ENCODE peak calls at places on chromosomes 11 and 22, in five cellular contexts. C is K562, O is mesenchymal stem cell, E is AG09309, R is foreskin fibroblast. I is an unnamed sample.

GRCh38 chr22:47750086-47750485 is 987.6 kb downstream of the TBC1D22A start:
- DNase-seq in C (no peak), E (no peak), R (no peak), O (no peak), I (no peak)

GRCh38 chr11:47056261-47056915 is 119.8 kb downstream of the CSTPP1 start:
- DNase-seq in O (peak), R (peak), C (peak), E (peak), I (peak)

GRCh38 chr11:46039990-46040389 is 81.3 kb downstream of the PHF21A start:
- DNase-seq in C (no peak), O (no peak), E (peak), R (peak), I (peak)

GRCh38 chr22:45895436-45896152 is 81.4 kb downstream of the WNT7B start:
- DNase-seq in C (no peak), R (no peak), E (no peak), O (no peak), I (no peak)

GRCh38 chr11:78110351-78110750 is 29.1 kb downstream of the ALG8 start:
- DNase-seq in C (no peak), E (no peak), R (no peak), O (no peak), I (no peak)

GRCh38 chr11:115251126-115251525 is 253.1 kb downstream of the CADM1 start:
- DNase-seq in R (no peak), O (no peak), E (no peak), C (no peak), I (no peak)

GRCh38 chr22:27476729-27477128 is 324.8 kb downstream of the MN1 start:
- DNase-seq in C (no peak), O (peak), R (peak), E (no peak), I (no peak)

GRCh38 chr11:38060930-38061329 is 1462.9 kb upstream of the RAG2 start:
- DNase-seq in R (no peak), E (no peak), O (peak), C (no peak), I (no peak)

GRCh38 chr11:25860677-25861445 is 471.1 kb upstream of the ANO3 start:
- DNase-seq in R (no peak), C (no peak), E (no peak), O (peak), I (peak)

GRCh38 chr11:94145431-94145830 is 16.8 kb downstream of the PANX1 start:
- DNase-seq in C (no peak), R (no peak), O (no peak), E (no peak), I (no peak)

GRCh38 chr11:123173040-123173855 is 21.8 kb downstream of the CLMP start:
- DNase-seq in C (no peak), R (peak), O (peak), E (peak), I (peak)

GRCh38 chr22:32018056-32018455 is 25.0 kb upstream of the SLC5A1 start:
- DNase-seq in R (no peak), E (no peak), C (no peak), O (no peak), I (no peak)

GRCh38 chr11:18490736-18491485 is 35.3 kb downstream of the LDHAL6A start:
- DNase-seq in O (no peak), C (peak), E (no peak), R (no peak), I (no peak)

GRCh38 chr11:110373061-110373702 is 56.6 kb upstream of the FDX1 start:
- DNase-seq in R (peak), E (peak), C (no peak), O (peak), I (no peak)

GRCh38 chr11:102966011-102966410 is 10.5 kb upstream of the MMP13 start:
- DNase-seq in E (no peak), O (no peak), C (no peak), R (no peak), I (no peak)

GRCh38 chr22:31040542-31041398 is 40.3 kb upstream of the SMTN start:
- DNase-seq in R (no peak), O (no peak), E (no peak), C (no peak), I (no peak)

GRCh38 chr11:45930951-45931563 is 8.6 kb downstream of the LARGE2 start:
- DNase-seq in R (no peak), E (no peak), O (no peak), C (no peak), I (no peak)

GRCh38 chr11:61361237-61361636 is 445 bp downstream of the CYB561A3 start:
- DNase-seq in O (no peak), E (no peak), C (no peak), R (no peak), I (no peak)

GRCh38 chr11:25225078-25225477 is 728.2 kb downstream of the LUZP2 start:
- DNase-seq in O (no peak), R (no peak), C (no peak), E (no peak), I (no peak)

GRCh38 chr11:65559535-65559934 is 1.4 kb upstream of the LTBP3 start:
- DNase-seq in C (no peak), O (no peak), R (no peak), E (no peak), I (no peak)

GRCh38 chr22:27682438-27682837 is 119.1 kb downstream of the MN1 start:
- DNase-seq in O (no peak), C (peak), R (no peak), E (no peak), I (no peak)

GRCh38 chr11:128195057-128195751 is 392.2 kb downstream of the ETS1 start:
- DNase-seq in O (peak), C (peak), R (no peak), E (no peak), I (no peak)

GRCh38 chr11:23284626-23285025 is 424.4 kb upstream of the CCDC179 start:
- DNase-seq in R (peak), E (peak), C (no peak), O (peak), I (no peak)

GRCh38 chr11:65087216-65087615 is 3.2 kb downstream of the ZFPL1 start:
- DNase-seq in O (no peak), C (no peak), E (no peak), R (no peak), I (no peak)

GRCh38 chr11:61477734-61478148 is 30.8 kb upstream of the LRRC10B start:
- DNase-seq in E (no peak), C (peak), R (peak), O (peak), I (no peak)

GRCh38 chr11:14907411-14908213 is 15.6 kb upstream of the CYP2R1 start:
- DNase-seq in R (peak), E (no peak), C (peak), O (peak), I (no peak)

GRCh38 chr22:23696326-23696851 is 5.6 kb downstream of the RGL4 start:
- DNase-seq in O (no peak), E (no peak), R (no peak), C (no peak), I (no peak)

GRCh38 chr11:134036484-134037092 is 32.3 kb upstream of the JAM3 start:
- DNase-seq in O (peak), R (peak), C (no peak), E (no peak), I (no peak)

GRCh38 chr11:118437736-118438125 is 1.4 kb downstream of the KMT2A start:
- DNase-seq in O (peak), E (no peak), C (peak), R (peak), I (no peak)

GRCh38 chr22:31947296-31947695 is 3.0 kb downstream of the YWHAH start:
- DNase-seq in E (no peak), O (no peak), R (peak), C (peak), I (no peak)

GRCh38 chr11:10695821-10696220 is 2.3 kb upstream of the IRAG1 start:
- DNase-seq in O (peak), C (no peak), E (no peak), R (no peak), I (no peak)

GRCh38 chr11:87675993-87676392 is 499.2 kb downstream of the RAB38 start:
- DNase-seq in O (no peak), C (no peak), E (no peak), R (no peak), I (no peak)

GRCh38 chr11:115699733-115700132 is 195.5 kb upstream of the CADM1 start:
- DNase-seq in R (no peak), O (no peak), E (peak), C (no peak), I (no peak)

GRCh38 chr11:383431-383830 is 10.6 kb upstream of the PKP3 start:
- DNase-seq in C (no peak), O (no peak), E (no peak), R (peak), I (no peak)

GRCh38 chr11:13045734-13046133 is 36.6 kb downstream of the RASSF10 start:
- DNase-seq in E (no peak), O (no peak), R (no peak), C (no peak), I (no peak)

GRCh38 chr22:38258895-38259294 is 13.9 kb downstream of the TMEM184B start:
- DNase-seq in E (no peak), O (no peak), R (no peak), C (peak), I (no peak)

GRCh38 chr22:38257170-38257569 is 15.6 kb downstream of the TMEM184B start:
- DNase-seq in C (no peak), E (peak), R (peak), O (peak), I (no peak)

GRCh38 chr22:38259370-38259769 is 13.4 kb downstream of the TMEM184B start:
- DNase-seq in R (no peak), C (no peak), E (no peak), O (no peak), I (no peak)

GRCh38 chr22:38257650-38258246 is 15.1 kb downstream of the TMEM184B start:
- DNase-seq in O (no peak), R (no peak), C (no peak), E (no peak), I (no peak)

GRCh38 chr22:38255697-38256096 is 17.1 kb downstream of the TMEM184B start:
- DNase-seq in O (no peak), R (no peak), C (no peak), E (no peak), I (no peak)
- H3K4me3 ChIP-seq in O (no peak), R (no peak), C (no peak), E (no peak), I (no peak)

GRCh38 chr22:49657275-49657973 is 170.2 kb downstream of the BRD1 start:
- DNase-seq in R (no peak), O (no peak), C (peak), E (no peak), I (no peak)
- H3K4me3 ChIP-seq in R (no peak), O (no peak), C (peak), E (no peak), I (no peak)

DNA sequence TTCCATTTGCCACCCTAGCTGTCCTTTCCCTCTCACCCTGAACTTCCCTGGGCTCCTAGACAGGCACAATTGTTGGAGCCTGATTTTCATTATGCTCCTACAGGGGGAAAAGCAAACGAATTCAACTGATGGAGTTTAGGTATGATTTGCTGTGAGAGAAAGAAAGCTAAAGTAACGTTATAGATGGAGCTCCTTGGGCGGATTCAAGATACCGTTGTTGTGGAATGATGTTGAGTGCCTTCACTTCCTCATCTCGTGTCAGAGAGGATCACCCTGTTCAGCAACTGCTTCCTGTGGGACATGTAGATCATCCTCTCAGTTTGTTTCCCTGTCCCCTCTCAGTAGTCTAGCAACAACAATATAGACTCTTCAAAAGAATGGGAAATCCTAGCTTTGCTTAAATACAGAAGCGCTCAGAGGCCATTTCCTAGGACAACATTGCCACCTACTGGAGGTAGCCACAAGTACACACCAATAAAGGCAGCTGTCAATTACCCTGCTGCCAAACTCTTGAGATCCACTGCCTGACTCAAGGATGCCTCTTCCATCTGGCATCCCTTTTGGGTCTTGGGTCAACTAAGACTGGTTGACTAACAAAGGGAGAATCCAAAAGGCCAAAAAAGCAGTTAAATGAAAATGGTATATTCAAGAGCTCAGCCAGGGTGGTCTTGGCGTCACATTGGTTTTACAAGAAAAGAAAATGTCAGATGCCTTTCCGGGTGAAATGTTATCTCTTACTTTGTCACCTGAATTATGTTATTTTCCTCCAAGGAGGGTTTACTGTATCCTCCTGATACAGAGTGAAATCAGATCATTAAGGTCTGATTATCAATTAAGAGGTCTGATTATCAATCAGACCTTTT is 13.5 kb upstream of the DTX4 start:
- DNase-seq in E (peak), R (peak), O (peak), C (peak), I (no peak)
- H3K4me3 ChIP-seq in E (no peak), R (no peak), O (peak), C (no peak), I (peak)

DNA sequence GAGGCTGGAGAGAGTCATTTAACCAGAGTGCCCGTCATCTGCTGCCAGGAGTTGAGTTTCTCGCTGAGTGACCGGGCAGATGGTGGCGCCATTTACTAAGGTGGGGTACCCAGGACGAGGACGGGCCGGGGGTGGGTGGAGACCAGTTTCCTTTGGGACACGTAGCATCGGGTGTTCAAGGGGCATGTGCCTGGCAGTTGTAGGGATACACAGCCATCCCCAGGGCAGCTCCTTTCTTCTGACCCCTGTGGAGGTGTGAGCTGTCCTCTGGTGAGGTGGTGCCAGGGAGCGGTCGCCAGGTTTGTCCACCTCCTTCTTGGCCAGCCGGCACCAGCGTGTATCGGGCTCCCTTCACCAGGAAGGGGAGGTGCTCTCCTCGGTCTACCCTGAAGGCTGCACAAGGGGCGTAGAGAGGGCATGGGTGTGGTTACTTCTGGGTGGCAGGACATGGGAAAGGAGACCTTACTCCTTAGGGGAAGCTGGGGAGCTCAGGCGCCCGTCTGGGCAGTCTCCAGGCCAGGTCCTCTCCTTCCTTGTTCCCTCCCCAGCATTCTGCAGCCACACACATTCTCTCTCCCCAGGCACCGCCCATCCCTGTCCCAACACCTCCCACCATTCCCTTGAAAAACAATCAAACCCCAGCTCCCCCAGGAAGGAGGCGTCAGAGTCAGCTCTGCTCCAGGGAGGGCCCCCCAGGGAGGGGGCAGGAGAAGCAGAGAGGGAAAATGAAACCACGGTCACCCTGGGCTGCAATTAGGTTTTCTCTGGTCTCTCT is 10.3 kb upstream of the MB start:
- DNase-seq in E (peak), C (peak), R (peak), O (peak), I (peak)
- H3K4me3 ChIP-seq in E (peak), C (peak), R (peak), O (peak), I (peak)

DNA sequence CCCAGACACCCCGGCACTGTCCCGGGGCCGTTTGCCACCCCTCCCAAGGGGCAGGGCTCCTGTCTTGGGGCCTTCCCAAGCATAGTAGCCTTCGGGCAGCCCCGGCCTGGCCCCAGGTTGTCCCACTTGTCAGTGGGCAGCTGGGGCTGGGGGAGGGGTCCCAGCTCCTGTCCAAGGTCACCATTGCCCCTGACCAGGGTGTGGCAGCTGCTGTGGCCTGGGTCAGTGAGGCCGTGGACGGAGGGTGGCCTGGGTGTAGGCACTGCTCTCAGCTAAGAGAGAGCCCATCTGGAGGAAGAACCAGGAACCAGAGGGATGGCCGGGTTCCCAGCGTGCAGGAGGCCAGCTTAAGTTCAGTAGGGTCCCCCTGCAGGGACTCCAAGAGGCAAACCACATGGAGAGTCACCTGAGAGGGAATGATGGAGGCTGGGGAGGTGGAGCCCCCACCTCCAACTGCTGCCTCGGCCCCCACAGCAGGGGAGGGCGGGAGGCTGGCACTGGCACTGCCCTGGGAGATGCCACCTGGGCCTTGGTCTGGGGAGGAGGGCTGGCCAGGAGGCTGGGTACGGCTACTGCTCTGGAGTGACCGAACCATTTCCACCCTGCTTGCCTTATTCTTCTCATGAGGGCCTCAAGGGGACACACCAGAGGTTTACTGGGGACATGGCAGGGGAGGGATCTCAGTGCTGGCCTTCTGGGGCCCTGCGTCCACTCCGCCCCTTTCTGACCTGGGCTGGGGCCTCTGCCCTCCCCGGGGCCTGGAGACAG is 6.7 kb upstream of the CCDC188 start:
- DNase-seq in C (no peak), O (no peak), R (no peak), E (no peak), I (no peak)
- H3K4me3 ChIP-seq in C (no peak), O (no peak), R (no peak), E (no peak), I (no peak)

GRCh38 chr11:7484645-7485044 is 661 bp upstream of the OLFML1 start:
- DNase-seq in R (no peak), E (no peak), O (no peak), C (no peak), I (no peak)

GRCh38 chr11:7486731-7487130 is 1.4 kb downstream of the OLFML1 start:
- DNase-seq in O (no peak), E (no peak), C (no peak), R (peak), I (no peak)

GRCh38 chr11:7487360-7487759 is 2.1 kb downstream of the OLFML1 start:
- DNase-seq in R (no peak), E (no peak), C (no peak), O (no peak), I (no peak)

GRCh38 chr11:7485854-7486425 is 634 bp downstream of the OLFML1 start:
- DNase-seq in O (no peak), R (peak), C (no peak), E (no peak), I (no peak)

GRCh38 chr11:7485136-7485853 is at the start of gene OLFML1:
- DNase-seq in C (no peak), R (peak), O (no peak), E (no peak), I (no peak)
- H3K4me3 ChIP-seq in C (no peak), R (peak), O (peak), E (peak), I (no peak)

GRCh38 chr11:57786436-57786835 is 24.8 kb downstream of the CTNND1 start:
- DNase-seq in C (no peak), E (no peak), O (peak), R (peak), I (no peak)

GRCh38 chr11:57787920-57788716 is 26.5 kb downstream of the CTNND1 start:
- DNase-seq in O (peak), C (no peak), E (no peak), R (no peak), I (no peak)

GRCh38 chr11:57781529-57781943 is 19.9 kb downstream of the CTNND1 start:
- DNase-seq in R (no peak), O (peak), C (peak), E (no peak), I (no peak)

GRCh38 chr11:57787205-57787604 is 25.6 kb downstream of the CTNND1 start:
- DNase-seq in E (no peak), C (no peak), R (no peak), O (peak), I (no peak)

DNA sequence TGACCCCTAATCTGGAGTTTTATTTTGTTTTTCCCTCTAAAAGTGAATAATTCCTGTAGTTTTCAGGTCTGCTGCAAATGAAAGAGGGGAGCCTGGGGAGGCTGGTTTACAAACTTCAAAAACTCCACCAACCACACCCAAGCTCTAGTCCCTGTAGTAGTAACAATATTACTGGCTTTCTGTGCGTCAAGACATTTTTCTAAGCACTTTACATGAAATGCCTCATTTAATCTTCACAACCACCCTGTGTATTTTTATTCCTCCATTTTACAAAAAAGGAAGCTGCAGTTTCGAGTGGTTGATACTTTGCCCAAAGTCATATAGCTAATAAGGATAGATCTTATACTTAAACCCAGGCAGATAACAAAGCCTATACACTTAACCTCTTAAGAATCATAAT is 23.5 kb downstream of the CTNND1 start:
- DNase-seq in C (no peak), E (no peak), O (no peak), R (no peak), I (no peak)
- H3K4me3 ChIP-seq in C (no peak), E (no peak), O (no peak), R (no peak), I (no peak)